ENCODE peak calls at places on chromosomes 2 and 18, in five cellular contexts. One of them, this sample, is unnamed.

GRCh38 chr18:38611036-38611964 is 1045.7 kb upstream of the CELF4 start:
- DNase-seq in SK-N-SH: no peak
- DNase-seq in neural progenitor cell: no peak
- DNase-seq in Caco-2: no peak
- DNase-seq in HFFc6: no peak
- DNase-seq in this sample: no peak

GRCh38 chr18:37564796-37565137 is 831 bp downstream of the CELF4 start:
- DNase-seq in neural progenitor cell: peak
- DNase-seq in SK-N-SH: peak
- DNase-seq in Caco-2: peak
- DNase-seq in HFFc6: no peak
- DNase-seq in this sample: peak

GRCh38 chr18:5058768-5059539 is 138.1 kb downstream of the AKAIN1 start:
- DNase-seq in Caco-2: no peak
- DNase-seq in HFFc6: no peak
- DNase-seq in SK-N-SH: no peak
- DNase-seq in neural progenitor cell: no peak
- DNase-seq in this sample: no peak

GRCh38 chr2:188966728-188967127 is 7.4 kb upstream of the COL3A1 start:
- DNase-seq in Caco-2: no peak
- DNase-seq in HFFc6: no peak
- DNase-seq in neural progenitor cell: no peak
- DNase-seq in SK-N-SH: no peak
- DNase-seq in this sample: no peak

GRCh38 chr2:191170301-191170636 is 19.5 kb upstream of the STAT4 start:
- DNase-seq in Caco-2: peak
- DNase-seq in HFFc6: no peak
- DNase-seq in neural progenitor cell: no peak
- DNase-seq in SK-N-SH: no peak
- DNase-seq in this sample: no peak

GRCh38 chr2:190267302-190267701 is 52.3 kb downstream of the HIBCH start:
- DNase-seq in Caco-2: no peak
- DNase-seq in HFFc6: peak
- DNase-seq in SK-N-SH: no peak
- DNase-seq in neural progenitor cell: no peak
- DNase-seq in this sample: peak

GRCh38 chr2:221422516-221423211 is 149.4 kb downstream of the EPHA4 start:
- DNase-seq in HFFc6: no peak
- DNase-seq in neural progenitor cell: no peak
- DNase-seq in Caco-2: no peak
- DNase-seq in SK-N-SH: no peak
- DNase-seq in this sample: no peak

GRCh38 chr2:16005819-16006536 is 65.6 kb downstream of the MYCN start:
- DNase-seq in HFFc6: no peak
- DNase-seq in SK-N-SH: no peak
- DNase-seq in neural progenitor cell: no peak
- DNase-seq in Caco-2: peak
- DNase-seq in this sample: peak

GRCh38 chr2:123521868-123522267 is 503.2 kb upstream of the CNTNAP5 start:
- DNase-seq in SK-N-SH: no peak
- DNase-seq in HFFc6: no peak
- DNase-seq in neural progenitor cell: no peak
- DNase-seq in Caco-2: no peak
- DNase-seq in this sample: no peak

GRCh38 chr2:227780981-227781630 is 32.5 kb upstream of the CCL20 start:
- DNase-seq in HFFc6: no peak
- DNase-seq in SK-N-SH: no peak
- DNase-seq in neural progenitor cell: no peak
- DNase-seq in Caco-2: no peak
- DNase-seq in this sample: peak

GRCh38 chr2:125167152-125167551 is 1142.1 kb downstream of the CNTNAP5 start:
- DNase-seq in SK-N-SH: no peak
- DNase-seq in neural progenitor cell: no peak
- DNase-seq in Caco-2: no peak
- DNase-seq in HFFc6: no peak
- DNase-seq in this sample: no peak

GRCh38 chr2:170747921-170748320 is 22.3 kb upstream of the ERICH2 start:
- DNase-seq in neural progenitor cell: no peak
- DNase-seq in HFFc6: peak
- DNase-seq in Caco-2: no peak
- DNase-seq in SK-N-SH: no peak
- DNase-seq in this sample: no peak

GRCh38 chr2:126914811-126915500 is 16.3 kb downstream of the TEX51 start:
- DNase-seq in neural progenitor cell: no peak
- DNase-seq in SK-N-SH: no peak
- DNase-seq in Caco-2: no peak
- DNase-seq in HFFc6: no peak
- DNase-seq in this sample: no peak

GRCh38 chr18:48715651-48716354 is 177.0 kb downstream of the CTIF start:
- DNase-seq in neural progenitor cell: no peak
- DNase-seq in Caco-2: no peak
- DNase-seq in SK-N-SH: no peak
- DNase-seq in HFFc6: no peak
- DNase-seq in this sample: no peak

GRCh38 chr18:10131036-10131774 is 217.4 kb downstream of the VAPA start:
- DNase-seq in SK-N-SH: peak
- DNase-seq in neural progenitor cell: peak
- DNase-seq in HFFc6: no peak
- DNase-seq in Caco-2: peak
- DNase-seq in this sample: no peak

GRCh38 chr2:121489284-121489683 is 41.4 kb upstream of the RNU4ATAC start:
- DNase-seq in SK-N-SH: no peak
- DNase-seq in Caco-2: no peak
- DNase-seq in HFFc6: no peak
- DNase-seq in neural progenitor cell: no peak
- DNase-seq in this sample: peak

GRCh38 chr2:216671791-216672343 is 23.5 kb downstream of the IGFBP5 start:
- DNase-seq in SK-N-SH: no peak
- DNase-seq in HFFc6: no peak
- DNase-seq in Caco-2: no peak
- DNase-seq in neural progenitor cell: no peak
- DNase-seq in this sample: no peak

GRCh38 chr2:213150315-213150951 is 979 bp downstream of the IKZF2 start:
- DNase-seq in Caco-2: peak
- DNase-seq in SK-N-SH: no peak
- DNase-seq in neural progenitor cell: peak
- DNase-seq in HFFc6: no peak
- DNase-seq in this sample: peak

GRCh38 chr2:84450288-84451227 is 8.5 kb downstream of the SUCLG1 start:
- DNase-seq in SK-N-SH: no peak
- DNase-seq in HFFc6: no peak
- DNase-seq in Caco-2: no peak
- DNase-seq in neural progenitor cell: no peak
- DNase-seq in this sample: no peak

GRCh38 chr2:197666277-197666676 is 9.1 kb downstream of the RFTN2 start:
- DNase-seq in HFFc6: no peak
- DNase-seq in SK-N-SH: no peak
- DNase-seq in Caco-2: no peak
- DNase-seq in neural progenitor cell: no peak
- DNase-seq in this sample: no peak

GRCh38 chr2:171523339-171523931 is 1.2 kb downstream of the CYBRD1 start:
- DNase-seq in Caco-2: peak
- DNase-seq in neural progenitor cell: peak
- DNase-seq in HFFc6: peak
- DNase-seq in SK-N-SH: peak
- DNase-seq in this sample: peak

GRCh38 chr2:121992700-121993099 is 237.2 kb downstream of the TSN start:
- DNase-seq in HFFc6: no peak
- DNase-seq in neural progenitor cell: no peak
- DNase-seq in Caco-2: no peak
- DNase-seq in SK-N-SH: no peak
- DNase-seq in this sample: no peak

DNA sequence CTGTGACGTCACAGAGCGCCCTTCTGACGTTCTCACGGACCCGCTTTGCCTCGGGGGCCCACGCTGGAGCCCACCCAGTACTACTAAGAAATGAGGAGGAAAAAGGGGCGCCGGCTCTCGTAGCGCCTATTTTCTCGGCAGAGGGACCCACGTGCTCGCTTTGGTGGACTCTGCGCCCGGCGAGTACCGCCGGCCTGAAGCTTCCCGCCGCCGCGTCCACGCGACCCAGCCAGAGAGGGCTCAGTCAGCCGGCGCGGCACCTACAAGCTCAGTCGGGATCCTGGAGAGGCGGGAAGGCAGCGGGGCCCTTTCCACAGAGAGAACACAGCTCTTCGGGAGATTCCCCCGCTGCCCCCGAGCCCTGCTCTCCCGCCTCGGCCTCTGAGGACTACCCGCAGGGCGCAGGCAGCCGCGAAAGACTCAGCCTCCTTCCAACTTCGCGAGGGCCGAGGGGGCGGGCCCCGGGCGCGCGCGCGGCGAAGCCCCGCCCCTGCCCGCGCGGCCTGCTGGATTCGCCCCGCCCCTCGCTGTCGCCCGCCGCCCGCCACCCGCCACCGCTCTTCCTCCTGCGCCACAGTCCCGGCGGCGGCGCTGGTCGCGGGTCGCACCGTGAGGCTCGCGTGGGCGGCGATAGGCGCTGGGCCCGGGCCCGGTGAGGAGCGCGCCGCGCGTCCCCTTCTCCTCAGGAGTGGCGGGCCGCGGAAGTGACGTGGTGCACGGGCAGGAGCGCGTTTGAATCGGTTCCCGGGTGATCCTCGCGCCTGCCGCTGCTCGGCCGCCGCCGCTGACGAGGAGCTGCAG is at the start of gene SMCHD1:
- DNase-seq in neural progenitor cell: peak
- DNase-seq in SK-N-SH: peak
- DNase-seq in HFFc6: peak
- DNase-seq in Caco-2: peak
- DNase-seq in this sample: peak
- TF ChIP-seq CTCF in neural progenitor cell: no peak
- TF ChIP-seq CTCF in SK-N-SH: no peak
- TF ChIP-seq CTCF in HFFc6: no peak
- TF ChIP-seq CTCF in Caco-2: no peak
- TF ChIP-seq CTCF in this sample: no peak

GRCh38 chr2:158061763-158062162 is 39.9 kb upstream of the UPP2 start:
- DNase-seq in SK-N-SH: no peak
- DNase-seq in Caco-2: no peak
- DNase-seq in neural progenitor cell: no peak
- DNase-seq in HFFc6: no peak
- DNase-seq in this sample: no peak
- TF ChIP-seq CTCF in SK-N-SH: no peak
- TF ChIP-seq CTCF in Caco-2: no peak
- TF ChIP-seq CTCF in neural progenitor cell: no peak
- TF ChIP-seq CTCF in HFFc6: no peak
- TF ChIP-seq CTCF in this sample: no peak

GRCh38 chr2:219998714-219999227 is 371.3 kb downstream of the SLC4A3 start:
- DNase-seq in Caco-2: no peak
- DNase-seq in HFFc6: no peak
- DNase-seq in SK-N-SH: peak
- DNase-seq in neural progenitor cell: no peak
- DNase-seq in this sample: no peak
- TF ChIP-seq CTCF in Caco-2: no peak
- TF ChIP-seq CTCF in HFFc6: peak
- TF ChIP-seq CTCF in SK-N-SH: peak
- TF ChIP-seq CTCF in neural progenitor cell: peak
- TF ChIP-seq CTCF in this sample: no peak

DNA sequence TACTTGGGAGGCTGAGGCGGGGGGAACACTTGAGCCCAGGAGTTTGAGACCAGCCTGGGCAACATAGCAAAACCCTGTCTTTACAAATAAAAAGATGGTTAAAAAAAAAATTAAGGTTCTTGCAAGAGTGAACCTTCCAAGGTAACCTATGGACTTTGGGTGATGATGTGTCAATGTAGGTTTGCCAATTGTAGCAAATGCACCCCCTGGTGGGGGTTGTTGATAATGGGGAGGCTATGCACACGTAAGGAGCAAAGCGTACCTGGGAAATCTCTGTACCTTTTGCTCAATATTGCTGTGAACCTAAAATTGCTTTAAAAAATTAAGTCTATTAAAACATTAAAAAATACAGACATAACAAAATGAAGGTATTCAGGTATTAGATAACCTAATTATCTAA is 70.4 kb downstream of the CWC22 start:
- DNase-seq in Caco-2: peak
- DNase-seq in SK-N-SH: peak
- DNase-seq in HFFc6: no peak
- DNase-seq in neural progenitor cell: peak
- DNase-seq in this sample: peak
- TF ChIP-seq CTCF in Caco-2: peak
- TF ChIP-seq CTCF in SK-N-SH: peak
- TF ChIP-seq CTCF in HFFc6: peak
- TF ChIP-seq CTCF in neural progenitor cell: peak
- TF ChIP-seq CTCF in this sample: peak

DNA sequence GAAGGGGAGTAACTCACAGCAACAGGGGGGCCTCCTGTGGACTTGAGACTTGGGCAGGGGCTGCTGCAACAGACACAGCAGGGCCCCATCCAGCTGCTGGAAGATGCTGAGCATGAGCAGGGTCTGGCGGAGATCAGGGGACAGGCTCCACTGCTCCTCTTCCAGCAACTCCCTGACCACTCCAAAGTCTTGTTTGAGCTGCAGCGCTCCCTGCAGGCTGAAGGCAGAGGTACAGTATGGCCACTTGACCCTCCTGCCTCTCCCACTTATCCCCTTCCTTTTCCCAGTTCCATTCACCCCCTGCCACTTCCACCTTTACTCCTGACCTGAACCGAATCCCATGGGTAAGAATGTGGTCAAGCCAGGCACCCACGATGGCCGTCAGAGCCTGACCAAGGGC is 2.4 kb upstream of the MRPL53 start:
- DNase-seq in HFFc6: no peak
- DNase-seq in Caco-2: no peak
- DNase-seq in neural progenitor cell: peak
- DNase-seq in SK-N-SH: peak
- DNase-seq in this sample: no peak
- TF ChIP-seq CTCF in HFFc6: peak
- TF ChIP-seq CTCF in Caco-2: peak
- TF ChIP-seq CTCF in neural progenitor cell: peak
- TF ChIP-seq CTCF in SK-N-SH: peak
- TF ChIP-seq CTCF in this sample: peak